ENCODE peak calls at places on chromosomes 12 and 14, in four cellular contexts. Q, F, D and L are unnamed samples. For H3K4me1, the result is how much of the 10 kb centered on the place peaks cover.

GRCh38 chr14:89807905-89808304 is 146.6 kb downstream of the EFCAB11 start:
- DNase-seq in Q (no peak), F (no peak), D (no peak), L (no peak)

GRCh38 chr14:95876769-95877490 is at the start of gene TUNAR:
- DNase-seq in Q (no peak), F (no peak), D (no peak), L (no peak)

GRCh38 chr14:33493990-33494389 is 456.9 kb downstream of the EGLN3 start:
- DNase-seq in Q (no peak), F (no peak), D (no peak), L (no peak)

GRCh38 chr12:90682398-90682797 is 272.6 kb downstream of the CCER1 start:
- DNase-seq in Q (no peak), F (no peak), D (no peak), L (no peak)

GRCh38 chr14:29150659-29151058 is 384.1 kb downstream of the FOXG1 start:
- DNase-seq in Q (no peak), F (no peak), D (no peak), L (no peak)

GRCh38 chr14:105897725-105898113 is 371.3 kb downstream of the TMEM121 start:
- DNase-seq in Q (no peak), F (no peak), D (no peak), L (no peak)

GRCh38 chr12:3303410-3304136 is 187.4 kb upstream of the PRMT8 start:
- DNase-seq in Q (no peak), F (no peak), D (peak), L (no peak)

GRCh38 chr12:124847113-124847512 is 16.6 kb downstream of the SCARB1 start:
- DNase-seq in Q (no peak), F (no peak), D (no peak), L (no peak)

GRCh38 chr12:39010406-39010805 is 105.0 kb upstream of the CPNE8 start:
- DNase-seq in Q (no peak), F (no peak), D (no peak), L (no peak)

GRCh38 chr12:76124456-76124855 is 40.0 kb upstream of the NAP1L1 start:
- DNase-seq in Q (no peak), F (no peak), D (no peak), L (no peak)

GRCh38 chr12:2582631-2583616 is 211.8 kb upstream of the FKBP4 start:
- DNase-seq in Q (peak), F (peak), D (peak), L (no peak)

GRCh38 chr14:89941830-89942377 is 12.6 kb downstream of the EFCAB11 start:
- DNase-seq in Q (no peak), F (no peak), D (no peak), L (no peak)

GRCh38 chr14:100619382-100620305 is 32.4 kb upstream of the BEGAIN start:
- DNase-seq in Q (no peak), F (no peak), D (no peak), L (no peak)

GRCh38 chr12:31928246-31929139 is 30.7 kb upstream of the RESF1 start:
- DNase-seq in Q (no peak), F (peak), D (no peak), L (no peak)

GRCh38 chr12:77842430-77842829 is 11.7 kb downstream of the NAV3 start:
- DNase-seq in Q (no peak), F (no peak), D (peak), L (no peak)

GRCh38 chr12:47164730-47165439 is 85.1 kb upstream of the AMIGO2 start:
- DNase-seq in Q (no peak), F (no peak), D (peak), L (no peak)

GRCh38 chr14:24367506-24368214 is at the start of gene NFATC4:
- DNase-seq in Q (peak), F (peak), D (peak), L (peak)

GRCh38 chr12:106107566-106107965 is 31.2 kb downstream of the NUAK1 start:
- DNase-seq in Q (no peak), F (no peak), D (peak), L (peak)

DNA sequence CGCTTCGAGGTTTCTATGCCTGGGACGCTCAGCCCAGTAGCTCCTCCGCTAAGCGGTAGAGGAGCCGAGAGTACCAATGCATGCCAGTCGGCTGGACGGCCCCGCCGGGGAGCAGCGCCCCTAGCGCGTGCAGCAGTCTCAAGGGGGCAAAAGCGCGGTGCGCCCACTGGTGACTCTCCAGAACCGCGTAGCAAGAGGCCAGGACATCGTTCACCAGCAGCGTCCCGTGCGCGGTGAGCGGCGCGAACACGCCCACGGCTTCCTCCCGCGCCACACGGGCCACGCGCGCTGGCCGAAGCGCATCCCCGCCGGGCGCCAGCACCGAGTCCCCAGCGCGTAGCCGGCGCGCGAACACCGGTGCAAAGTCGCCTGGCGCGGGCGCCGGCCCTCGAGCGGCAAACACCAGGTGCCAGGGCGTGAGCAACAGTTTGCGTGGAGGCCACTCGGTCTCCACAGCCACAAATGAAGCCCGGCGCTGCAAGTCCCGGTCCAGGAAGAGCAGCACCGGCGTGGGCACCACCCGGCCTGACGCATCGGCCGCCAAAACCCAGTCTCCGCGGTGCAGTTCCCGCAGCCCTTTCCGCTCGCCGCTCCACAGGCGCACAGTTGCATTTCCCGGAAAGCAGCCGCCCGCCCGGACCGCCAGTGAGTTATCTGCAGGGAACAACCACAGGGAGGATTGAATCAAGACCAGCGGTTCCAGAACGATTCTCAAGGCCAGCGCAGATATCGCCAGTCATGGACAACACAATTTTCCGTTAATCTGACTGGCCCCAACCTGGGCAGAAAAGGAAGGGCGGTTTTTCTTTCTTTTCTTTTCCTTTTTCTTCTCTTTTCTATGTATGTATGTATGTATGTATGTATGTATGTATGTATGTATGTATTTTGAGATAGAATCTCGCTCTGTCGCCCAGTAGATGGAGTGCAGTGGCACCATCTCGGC is 4.5 kb downstream of the DHH start:
- DNase-seq in Q (peak), F (peak), D (peak), L (peak)
- TF ChIP-seq CTCF in Q (no peak), F (peak), D (peak), L (peak)

GRCh38 chr12:95205685-95206084 is 11.6 kb downstream of the FGD6 start:
- DNase-seq in Q (no peak), F (peak), D (peak), L (peak)
- H3K4me1 ChIP-seq in Q (half or more), F (under half), D (half or more), L (under half)

GRCh38 chr14:70009961-70010360 is 130.7 kb downstream of the SMOC1 start:
- DNase-seq in Q (no peak), F (no peak), D (no peak), L (peak)
- TF ChIP-seq CTCF in Q (no peak), F (no peak), D (no peak), L (no peak)

DNA sequence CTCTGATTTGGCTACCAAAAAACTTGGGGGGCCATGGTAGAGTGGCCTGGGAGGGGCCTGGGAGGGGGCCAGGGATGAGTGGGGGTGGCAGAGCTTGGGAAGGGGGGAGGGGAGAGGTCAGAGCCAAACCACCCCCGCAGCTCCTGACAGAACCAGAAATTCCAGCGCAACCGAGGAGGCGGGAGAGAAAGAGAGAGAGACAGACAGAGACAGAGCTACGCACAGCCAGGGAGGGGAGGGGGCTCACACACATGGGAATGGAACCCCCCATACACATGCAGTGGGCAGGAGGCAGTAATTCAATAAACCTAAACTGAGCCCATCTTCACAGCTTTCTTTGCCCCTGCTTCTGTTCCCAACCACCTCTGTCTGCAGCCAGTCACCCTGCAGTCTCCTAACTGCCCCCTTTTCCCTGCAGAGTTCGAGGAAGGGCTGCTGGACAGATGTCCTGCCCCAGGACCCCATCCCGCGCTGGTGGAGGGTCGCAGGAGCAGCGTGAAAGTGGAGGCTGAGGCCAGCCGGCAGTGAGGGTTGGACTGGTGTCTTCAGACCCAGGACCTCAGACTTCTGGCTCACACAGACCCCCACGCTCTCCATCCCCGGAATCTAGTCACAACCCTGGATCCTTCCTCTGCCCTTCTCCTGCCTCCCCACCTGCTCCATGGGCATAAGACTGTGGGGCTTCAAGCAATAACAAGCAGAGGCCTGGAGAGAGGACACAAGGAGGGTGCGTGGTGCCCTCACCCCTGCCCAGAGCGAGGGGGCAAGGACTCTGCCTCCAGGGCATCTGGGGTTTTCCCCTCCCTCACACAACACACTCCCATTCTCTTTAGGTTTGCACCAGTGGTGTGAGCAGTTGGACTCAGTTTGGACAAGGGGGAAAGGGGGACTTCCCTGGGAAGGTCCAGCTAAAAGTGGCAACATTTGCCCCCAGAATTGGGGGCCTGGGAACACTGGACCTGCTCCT is 5.6 kb downstream of the NAB2 start:
- DNase-seq in Q (no peak), F (no peak), D (no peak), L (no peak)
- H3K4me1 ChIP-seq in Q (under half), F (under half), D (under half), L (under half)